ENCODE peak calls at places on chromosomes 11 and 22, in eight cellular contexts. One of them, this sample, is unnamed.

GRCh38 chr11:94768602-94769511 is 701 bp downstream of the AMOTL1 start:
- DNase-seq in A549: no peak
- DNase-seq in testis: peak
- DNase-seq in upper lobe of right lung: peak
- DNase-seq in aorta: peak
- DNase-seq in MG63: peak
- DNase-seq in colonic mucosa: no peak
- DNase-seq in neuronal stem cell: peak
- DNase-seq in this sample: peak

GRCh38 chr11:88345408-88345807 is 7.9 kb upstream of the CTSC start:
- DNase-seq in MG63: no peak
- DNase-seq in aorta: no peak
- DNase-seq in neuronal stem cell: no peak
- DNase-seq in upper lobe of right lung: no peak
- DNase-seq in testis: no peak
- DNase-seq in colonic mucosa: no peak
- DNase-seq in A549: no peak
- DNase-seq in this sample: no peak

GRCh38 chr11:106231591-106231990 is 154.1 kb downstream of the AASDHPPT start:
- DNase-seq in MG63: peak
- DNase-seq in testis: no peak
- DNase-seq in neuronal stem cell: no peak
- DNase-seq in aorta: no peak
- DNase-seq in colonic mucosa: no peak
- DNase-seq in A549: no peak
- DNase-seq in upper lobe of right lung: no peak
- DNase-seq in this sample: no peak

GRCh38 chr22:45271667-45272188 is 13.0 kb upstream of the UPK3A start:
- DNase-seq in MG63: no peak
- DNase-seq in A549: no peak
- DNase-seq in testis: peak
- DNase-seq in colonic mucosa: no peak
- DNase-seq in aorta: peak
- DNase-seq in neuronal stem cell: no peak
- DNase-seq in upper lobe of right lung: no peak
- DNase-seq in this sample: peak

GRCh38 chr11:72816404-72816990 is 2.3 kb downstream of the ATG16L2 start:
- DNase-seq in upper lobe of right lung: no peak
- DNase-seq in neuronal stem cell: no peak
- DNase-seq in colonic mucosa: no peak
- DNase-seq in testis: no peak
- DNase-seq in A549: no peak
- DNase-seq in aorta: no peak
- DNase-seq in MG63: no peak
- DNase-seq in this sample: no peak

GRCh38 chr22:26851125-26851524 is 193.7 kb downstream of the MIAT start:
- DNase-seq in testis: no peak
- DNase-seq in colonic mucosa: no peak
- DNase-seq in A549: no peak
- DNase-seq in MG63: no peak
- DNase-seq in upper lobe of right lung: no peak
- DNase-seq in aorta: no peak
- DNase-seq in neuronal stem cell: no peak
- DNase-seq in this sample: no peak

GRCh38 chr11:47595967-47596366 is 1.8 kb upstream of the C1QTNF4 start:
- DNase-seq in testis: no peak
- DNase-seq in colonic mucosa: no peak
- DNase-seq in MG63: no peak
- DNase-seq in neuronal stem cell: no peak
- DNase-seq in aorta: no peak
- DNase-seq in upper lobe of right lung: no peak
- DNase-seq in A549: no peak
- DNase-seq in this sample: no peak

GRCh38 chr11:77636738-77637344 is 753 bp downstream of the CLNS1A start:
- DNase-seq in upper lobe of right lung: no peak
- DNase-seq in aorta: no peak
- DNase-seq in A549: no peak
- DNase-seq in neuronal stem cell: no peak
- DNase-seq in MG63: no peak
- DNase-seq in colonic mucosa: no peak
- DNase-seq in testis: no peak
- DNase-seq in this sample: peak

GRCh38 chr11:7485136-7485853 is at the start of gene OLFML1:
- DNase-seq in upper lobe of right lung: no peak
- DNase-seq in testis: peak
- DNase-seq in colonic mucosa: peak
- DNase-seq in MG63: no peak
- DNase-seq in A549: no peak
- DNase-seq in neuronal stem cell: no peak
- DNase-seq in aorta: no peak
- DNase-seq in this sample: peak

GRCh38 chr11:115112779-115113178 is 391.4 kb downstream of the CADM1 start:
- DNase-seq in upper lobe of right lung: no peak
- DNase-seq in aorta: no peak
- DNase-seq in testis: no peak
- DNase-seq in colonic mucosa: no peak
- DNase-seq in neuronal stem cell: peak
- DNase-seq in MG63: no peak
- DNase-seq in A549: no peak
- DNase-seq in this sample: no peak

GRCh38 chr11:108497317-108498045 is 703 bp downstream of the POGLUT3 start:
- DNase-seq in A549: peak
- DNase-seq in neuronal stem cell: peak
- DNase-seq in upper lobe of right lung: peak
- DNase-seq in colonic mucosa: peak
- DNase-seq in MG63: peak
- DNase-seq in aorta: peak
- DNase-seq in testis: peak
- DNase-seq in this sample: peak

DNA sequence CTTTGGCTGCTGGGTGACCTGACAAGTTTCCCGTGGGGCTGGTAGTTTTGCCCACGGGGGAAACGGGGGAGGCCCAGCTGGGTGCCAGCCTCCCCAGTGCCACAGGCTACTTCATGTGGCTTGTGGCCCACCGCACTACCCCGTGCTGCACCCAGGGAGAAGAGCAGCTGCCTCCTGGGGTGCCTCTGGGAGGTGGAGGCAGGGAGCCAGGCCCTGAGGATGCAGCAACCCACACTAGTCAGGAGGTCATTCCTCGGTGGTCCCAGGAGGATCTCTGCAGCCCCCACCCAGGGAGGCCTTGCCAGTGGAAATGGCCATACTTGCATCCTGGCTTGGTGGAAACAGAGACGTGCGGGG is 3.5 kb downstream of the PIM3 start:
- DNase-seq in aorta: peak
- DNase-seq in MG63: no peak
- DNase-seq in upper lobe of right lung: peak
- DNase-seq in neuronal stem cell: no peak
- DNase-seq in testis: no peak
- DNase-seq in A549: no peak
- DNase-seq in colonic mucosa: no peak
- DNase-seq in this sample: no peak
- H3K4me3 ChIP-seq in aorta: no peak
- H3K4me3 ChIP-seq in MG63: no peak
- H3K4me3 ChIP-seq in upper lobe of right lung: peak
- H3K4me3 ChIP-seq in neuronal stem cell: no peak
- H3K4me3 ChIP-seq in testis: no peak
- H3K4me3 ChIP-seq in A549: no peak
- H3K4me3 ChIP-seq in colonic mucosa: peak
- H3K4me3 ChIP-seq in this sample: peak

GRCh38 chr11:101913631-101914030 is 1.2 kb upstream of the CEP126 start:
- DNase-seq in aorta: no peak
- DNase-seq in A549: no peak
- DNase-seq in colonic mucosa: no peak
- DNase-seq in MG63: no peak
- DNase-seq in upper lobe of right lung: no peak
- DNase-seq in testis: no peak
- DNase-seq in neuronal stem cell: no peak
- DNase-seq in this sample: no peak

GRCh38 chr11:101914737-101915426 is at the start of gene CEP126:
- DNase-seq in upper lobe of right lung: peak
- DNase-seq in testis: peak
- DNase-seq in aorta: peak
- DNase-seq in A549: peak
- DNase-seq in colonic mucosa: peak
- DNase-seq in neuronal stem cell: peak
- DNase-seq in MG63: peak
- DNase-seq in this sample: peak

GRCh38 chr11:101914349-101914736 is 467 bp upstream of the CEP126 start:
- DNase-seq in colonic mucosa: no peak
- DNase-seq in testis: no peak
- DNase-seq in aorta: no peak
- DNase-seq in upper lobe of right lung: no peak
- DNase-seq in A549: no peak
- DNase-seq in MG63: no peak
- DNase-seq in neuronal stem cell: peak
- DNase-seq in this sample: peak

GRCh38 chr11:101916422-101916821 is at the start of gene ANGPTL5:
- DNase-seq in MG63: no peak
- DNase-seq in testis: no peak
- DNase-seq in A549: no peak
- DNase-seq in aorta: no peak
- DNase-seq in colonic mucosa: no peak
- DNase-seq in upper lobe of right lung: no peak
- DNase-seq in neuronal stem cell: no peak
- DNase-seq in this sample: no peak

DNA sequence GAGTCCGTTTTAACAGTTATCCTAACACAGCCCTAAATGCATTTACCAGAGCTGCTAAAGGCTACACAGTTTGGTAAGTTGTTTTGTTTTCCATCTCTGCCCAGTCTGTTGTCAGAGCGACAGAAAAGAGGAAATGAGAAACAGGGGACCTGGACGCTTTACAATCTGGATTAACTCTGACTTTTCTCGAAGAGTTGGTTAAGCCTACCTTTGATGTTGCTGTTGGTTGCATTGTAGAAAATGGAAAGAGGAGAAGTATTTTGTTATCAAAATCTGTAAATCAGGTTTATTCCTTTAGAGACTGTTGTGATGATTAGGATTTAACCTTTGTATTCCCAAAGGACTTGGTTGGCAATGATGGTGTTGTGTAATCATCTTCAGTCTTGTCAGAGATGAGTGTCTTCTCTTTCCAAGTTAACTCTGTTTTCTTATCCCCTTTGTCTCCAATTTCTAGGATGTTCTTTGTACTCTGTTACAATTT is 471 bp downstream of the ANGPTL5 start:
- DNase-seq in testis: no peak
- DNase-seq in A549: peak
- DNase-seq in colonic mucosa: no peak
- DNase-seq in aorta: no peak
- DNase-seq in neuronal stem cell: no peak
- DNase-seq in upper lobe of right lung: no peak
- DNase-seq in MG63: no peak
- DNase-seq in this sample: peak
- H3K4me3 ChIP-seq in testis: peak
- H3K4me3 ChIP-seq in A549: peak
- H3K4me3 ChIP-seq in colonic mucosa: peak
- H3K4me3 ChIP-seq in aorta: peak
- H3K4me3 ChIP-seq in neuronal stem cell: no peak
- H3K4me3 ChIP-seq in upper lobe of right lung: peak
- H3K4me3 ChIP-seq in MG63: peak
- H3K4me3 ChIP-seq in this sample: peak

GRCh38 chr11:30586251-30587144 is at the start of gene MPPED2:
- DNase-seq in colonic mucosa: peak
- DNase-seq in A549: peak
- DNase-seq in testis: peak
- DNase-seq in aorta: peak
- DNase-seq in MG63: no peak
- DNase-seq in neuronal stem cell: peak
- DNase-seq in upper lobe of right lung: peak
- DNase-seq in this sample: no peak
- H3K4me3 ChIP-seq in colonic mucosa: peak
- H3K4me3 ChIP-seq in A549: peak
- H3K4me3 ChIP-seq in testis: peak
- H3K4me3 ChIP-seq in aorta: peak
- H3K4me3 ChIP-seq in MG63: peak
- H3K4me3 ChIP-seq in neuronal stem cell: peak
- H3K4me3 ChIP-seq in upper lobe of right lung: peak
- H3K4me3 ChIP-seq in this sample: peak

GRCh38 chr11:120391297-120391696 is 55.1 kb downstream of the ARHGEF12 start:
- DNase-seq in neuronal stem cell: peak
- DNase-seq in A549: no peak
- DNase-seq in colonic mucosa: no peak
- DNase-seq in upper lobe of right lung: no peak
- DNase-seq in testis: no peak
- DNase-seq in aorta: no peak
- DNase-seq in MG63: no peak
- DNase-seq in this sample: no peak

GRCh38 chr11:120391854-120392253 is 55.6 kb downstream of the ARHGEF12 start:
- DNase-seq in colonic mucosa: no peak
- DNase-seq in testis: no peak
- DNase-seq in aorta: no peak
- DNase-seq in A549: no peak
- DNase-seq in MG63: no peak
- DNase-seq in upper lobe of right lung: no peak
- DNase-seq in neuronal stem cell: no peak
- DNase-seq in this sample: peak

GRCh38 chr11:120390585-120390922 is 54.3 kb downstream of the ARHGEF12 start:
- DNase-seq in neuronal stem cell: no peak
- DNase-seq in MG63: no peak
- DNase-seq in colonic mucosa: no peak
- DNase-seq in A549: no peak
- DNase-seq in testis: no peak
- DNase-seq in aorta: no peak
- DNase-seq in upper lobe of right lung: no peak
- DNase-seq in this sample: no peak

GRCh38 chr11:120388261-120388660 is 52.0 kb downstream of the ARHGEF12 start:
- DNase-seq in upper lobe of right lung: no peak
- DNase-seq in colonic mucosa: no peak
- DNase-seq in testis: no peak
- DNase-seq in A549: no peak
- DNase-seq in aorta: no peak
- DNase-seq in MG63: no peak
- DNase-seq in neuronal stem cell: no peak
- DNase-seq in this sample: no peak

DNA sequence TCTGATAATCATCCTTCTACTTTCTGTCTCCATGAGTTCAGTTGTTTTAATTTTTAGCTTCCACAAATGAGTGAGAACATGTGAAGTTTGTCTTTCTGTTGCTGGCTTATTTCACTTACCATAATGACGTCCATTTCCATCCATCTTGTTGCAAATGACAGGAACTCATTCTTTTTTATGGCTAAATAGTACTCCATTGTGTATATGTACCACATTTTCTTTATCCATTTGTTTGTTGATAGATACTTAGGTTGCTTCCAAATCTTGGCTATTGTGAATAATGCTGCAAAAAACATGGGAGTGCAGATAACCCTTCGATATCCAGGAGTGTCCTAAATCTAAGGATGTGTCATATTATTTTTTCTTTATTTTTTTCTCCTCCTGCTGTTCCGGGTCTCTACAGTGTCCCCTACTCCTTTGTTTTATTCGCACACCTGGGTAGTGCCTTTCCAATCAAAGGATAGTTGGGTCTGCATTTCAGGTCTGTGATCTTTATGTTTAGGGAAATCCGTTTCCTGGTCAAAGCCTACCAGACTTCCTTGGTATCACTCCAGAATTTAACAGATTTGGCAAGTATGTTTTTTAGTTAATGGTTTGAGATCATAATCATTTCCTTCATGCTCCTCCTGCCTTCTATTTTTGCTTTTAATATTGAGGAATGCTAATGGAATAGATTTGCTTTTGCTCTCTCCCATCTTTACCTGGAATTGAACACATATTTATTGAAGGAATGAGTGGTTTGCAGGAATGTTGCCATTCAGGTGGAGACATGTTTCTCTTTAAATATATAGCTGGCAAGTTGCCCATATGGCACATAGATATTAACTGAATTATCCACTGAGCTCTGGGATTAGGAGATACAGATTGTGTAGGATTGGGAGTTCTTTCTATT is 53.7 kb downstream of the ARHGEF12 start:
- DNase-seq in MG63: no peak
- DNase-seq in A549: no peak
- DNase-seq in upper lobe of right lung: no peak
- DNase-seq in aorta: no peak
- DNase-seq in neuronal stem cell: no peak
- DNase-seq in testis: no peak
- DNase-seq in colonic mucosa: no peak
- DNase-seq in this sample: no peak
- H3K4me3 ChIP-seq in MG63: no peak
- H3K4me3 ChIP-seq in A549: no peak
- H3K4me3 ChIP-seq in upper lobe of right lung: no peak
- H3K4me3 ChIP-seq in aorta: no peak
- H3K4me3 ChIP-seq in neuronal stem cell: no peak
- H3K4me3 ChIP-seq in testis: no peak
- H3K4me3 ChIP-seq in colonic mucosa: no peak
- H3K4me3 ChIP-seq in this sample: no peak

This sample was measured in adipocyte.